ENCODE peak calls at places on chromosomes 2 and 18, in six cellular contexts. L is germinal center, G is left ventricle myocardium inferior, M is B cell, J is T follicular helper cell, P is Daoy. Q is an unnamed sample.

GRCh38 chr2:241666627-241667400 is 19.8 kb downstream of the DTYMK start:
- DNase-seq in L (no peak), G (no peak), M (no peak), J (no peak), P (no peak), Q (no peak)

GRCh38 chr2:3344897-3345296 is 32.7 kb downstream of the EIPR1 start:
- DNase-seq in L (no peak), G (no peak), M (no peak), J (no peak), P (no peak), Q (no peak)

GRCh38 chr2:7419814-7420213 is 502.6 kb downstream of the RNF144A start:
- DNase-seq in L (no peak), G (no peak), M (no peak), J (no peak), P (no peak), Q (no peak)

GRCh38 chr18:7941533-7941932 is 374.4 kb downstream of the PTPRM start:
- DNase-seq in L (no peak), G (no peak), M (no peak), J (no peak), P (no peak), Q (no peak)

GRCh38 chr2:170361359-170361936 is 183.5 kb downstream of the MYO3B start:
- DNase-seq in L (peak), G (no peak), M (no peak), J (peak), P (peak), Q (no peak)

GRCh38 chr2:171723724-171724683 is 36.7 kb downstream of the DYNC1I2 start:
- DNase-seq in L (no peak), G (no peak), M (no peak), J (no peak), P (peak), Q (no peak)

GRCh38 chr2:84942964-84943421 is 28.0 kb upstream of the KCMF1 start:
- DNase-seq in L (peak), G (no peak), M (no peak), J (no peak), P (peak), Q (no peak)

GRCh38 chr2:189203177-189203799 is 23.7 kb upstream of the COL5A2 start:
- DNase-seq in L (no peak), G (no peak), M (no peak), J (no peak), P (peak), Q (no peak)

GRCh38 chr2:218867900-218868299 is 8.3 kb downstream of the WNT6 start:
- DNase-seq in L (no peak), G (no peak), M (no peak), J (no peak), P (no peak), Q (no peak)

GRCh38 chr2:45612265-45612664 is 1.2 kb upstream of the SRBD1 start:
- DNase-seq in L (no peak), G (no peak), M (no peak), J (no peak), P (no peak), Q (no peak)

GRCh38 chr2:237626813-237627451 is 455 bp upstream of the LRRFIP1 start:
- DNase-seq in L (no peak), G (no peak), M (no peak), J (no peak), P (no peak), Q (no peak)

GRCh38 chr2:219058541-219059374 is 2.0 kb downstream of the IHH start:
- DNase-seq in L (no peak), G (peak), M (peak), J (no peak), P (no peak), Q (peak)

GRCh38 chr2:7029291-7030059 is 112.3 kb downstream of the RNF144A start:
- DNase-seq in L (no peak), G (no peak), M (no peak), J (no peak), P (no peak), Q (no peak)

GRCh38 chr2:236688563-236689392 is 119.2 kb downstream of the ACKR3 start:
- DNase-seq in L (no peak), G (no peak), M (no peak), J (no peak), P (no peak), Q (no peak)

GRCh38 chr2:112915300-112916144 is 4.6 kb downstream of the IL37 start:
- DNase-seq in L (no peak), G (no peak), M (no peak), J (no peak), P (no peak), Q (no peak)

GRCh38 chr2:86017901-86018896 is 87.5 kb downstream of the POLR1A start:
- DNase-seq in L (no peak), G (peak), M (no peak), J (no peak), P (peak), Q (peak)

GRCh38 chr2:201151127-201152074 is 31.5 kb upstream of the CASP10 start:
- DNase-seq in L (peak), G (no peak), M (no peak), J (no peak), P (peak), Q (no peak)

GRCh38 chr2:59584958-59585357 is 968.5 kb downstream of the BCL11A start:
- DNase-seq in L (no peak), G (no peak), M (no peak), J (no peak), P (peak), Q (no peak)

GRCh38 chr2:113173563-113174368 is at the start of gene PSD4:
- DNase-seq in L (peak), G (peak), M (peak), J (peak), P (peak), Q (no peak)

GRCh38 chr18:79950440-79951341 is 762 bp downstream of the SLC66A2 start:
- DNase-seq in L (peak), G (no peak), M (peak), J (no peak), P (peak), Q (no peak)

GRCh38 chr2:134843968-134844367 is 5.6 kb downstream of the ACMSD start:
- DNase-seq in L (no peak), G (no peak), M (no peak), J (no peak), P (no peak), Q (no peak)

GRCh38 chr2:194686569-194686968 is 970.5 kb upstream of the SLC39A10 start:
- DNase-seq in L (no peak), G (no peak), M (no peak), J (no peak), P (no peak), Q (no peak)

GRCh38 chr2:47336259-47337238 is 66.4 kb upstream of the MSH2 start:
- DNase-seq in L (peak), G (no peak), M (peak), J (no peak), P (no peak), Q (no peak)

GRCh38 chr18:50775207-50775606 is 44.6 kb downstream of the MRO start:
- DNase-seq in L (no peak), G (no peak), M (no peak), J (no peak), P (peak), Q (no peak)

GRCh38 chr2:176080540-176081355 is 3.0 kb downstream of the EVX2 start:
- DNase-seq in L (no peak), G (no peak), M (no peak), J (no peak), P (peak), Q (peak)

Q was measured in 8988T.